ENCODE peak calls at places on chromosomes 13 and 19, in ten cellular contexts. One of them, this sample, is unnamed.

GRCh38 chr13:19158526-19158925 is 23.1 kb downstream of the TUBA3C start:
- DNase-seq in breast epithelium: no peak
- DNase-seq in EH: no peak
- DNase-seq in T follicular helper cell: no peak
- DNase-seq in fibroblast of pulmonary artery: no peak
- DNase-seq in lower leg skin: no peak
- DNase-seq in neural crest cell: no peak
- DNase-seq in activated naive CD4-positive, alpha-beta T cell: no peak
- DNase-seq in mucosa of gallbladder: no peak
- DNase-seq in C1 segment of cervical spinal cord: no peak
- DNase-seq in this sample: no peak

GRCh38 chr13:103568314-103568713 is 502.1 kb upstream of the SLC10A2 start:
- DNase-seq in breast epithelium: no peak
- DNase-seq in lower leg skin: no peak
- DNase-seq in fibroblast of pulmonary artery: no peak
- DNase-seq in activated naive CD4-positive, alpha-beta T cell: no peak
- DNase-seq in neural crest cell: no peak
- DNase-seq in mucosa of gallbladder: no peak
- DNase-seq in EH: no peak
- DNase-seq in C1 segment of cervical spinal cord: no peak
- DNase-seq in T follicular helper cell: no peak
- DNase-seq in this sample: no peak

GRCh38 chr19:3770136-3771032 is 1.6 kb downstream of the RAX2 start:
- DNase-seq in EH: no peak
- DNase-seq in fibroblast of pulmonary artery: no peak
- DNase-seq in lower leg skin: no peak
- DNase-seq in C1 segment of cervical spinal cord: no peak
- DNase-seq in T follicular helper cell: no peak
- DNase-seq in neural crest cell: no peak
- DNase-seq in breast epithelium: no peak
- DNase-seq in activated naive CD4-positive, alpha-beta T cell: no peak
- DNase-seq in mucosa of gallbladder: no peak
- DNase-seq in this sample: no peak

GRCh38 chr13:22486490-22486889 is 694.3 kb upstream of the SGCG start:
- DNase-seq in fibroblast of pulmonary artery: no peak
- DNase-seq in activated naive CD4-positive, alpha-beta T cell: no peak
- DNase-seq in T follicular helper cell: no peak
- DNase-seq in lower leg skin: no peak
- DNase-seq in EH: no peak
- DNase-seq in C1 segment of cervical spinal cord: no peak
- DNase-seq in neural crest cell: no peak
- DNase-seq in breast epithelium: no peak
- DNase-seq in mucosa of gallbladder: no peak
- DNase-seq in this sample: no peak

GRCh38 chr13:40550130-40550529 is 116.3 kb downstream of the FOXO1 start:
- DNase-seq in mucosa of gallbladder: no peak
- DNase-seq in breast epithelium: no peak
- DNase-seq in activated naive CD4-positive, alpha-beta T cell: no peak
- DNase-seq in fibroblast of pulmonary artery: peak
- DNase-seq in T follicular helper cell: no peak
- DNase-seq in neural crest cell: no peak
- DNase-seq in C1 segment of cervical spinal cord: no peak
- DNase-seq in EH: peak
- DNase-seq in lower leg skin: no peak
- DNase-seq in this sample: no peak

GRCh38 chr13:51297556-51297955 is 41.9 kb upstream of the SERPINE3 start:
- DNase-seq in T follicular helper cell: no peak
- DNase-seq in lower leg skin: no peak
- DNase-seq in C1 segment of cervical spinal cord: no peak
- DNase-seq in fibroblast of pulmonary artery: no peak
- DNase-seq in neural crest cell: no peak
- DNase-seq in activated naive CD4-positive, alpha-beta T cell: no peak
- DNase-seq in EH: no peak
- DNase-seq in mucosa of gallbladder: no peak
- DNase-seq in breast epithelium: no peak
- DNase-seq in this sample: no peak

GRCh38 chr13:112447761-112448603 is 71.8 kb downstream of the SPACA7 start:
- DNase-seq in neural crest cell: no peak
- DNase-seq in T follicular helper cell: no peak
- DNase-seq in breast epithelium: no peak
- DNase-seq in activated naive CD4-positive, alpha-beta T cell: no peak
- DNase-seq in C1 segment of cervical spinal cord: no peak
- DNase-seq in EH: no peak
- DNase-seq in lower leg skin: peak
- DNase-seq in fibroblast of pulmonary artery: no peak
- DNase-seq in mucosa of gallbladder: peak
- DNase-seq in this sample: peak

GRCh38 chr19:6740589-6741348 is 1.3 kb downstream of the TRIP10 start:
- DNase-seq in EH: peak
- DNase-seq in lower leg skin: peak
- DNase-seq in activated naive CD4-positive, alpha-beta T cell: no peak
- DNase-seq in fibroblast of pulmonary artery: no peak
- DNase-seq in mucosa of gallbladder: no peak
- DNase-seq in C1 segment of cervical spinal cord: peak
- DNase-seq in breast epithelium: no peak
- DNase-seq in T follicular helper cell: no peak
- DNase-seq in neural crest cell: peak
- DNase-seq in this sample: no peak

GRCh38 chr13:68190826-68191225 is 960.7 kb upstream of the PCDH9 start:
- DNase-seq in fibroblast of pulmonary artery: peak
- DNase-seq in breast epithelium: no peak
- DNase-seq in lower leg skin: no peak
- DNase-seq in neural crest cell: no peak
- DNase-seq in EH: no peak
- DNase-seq in mucosa of gallbladder: peak
- DNase-seq in C1 segment of cervical spinal cord: no peak
- DNase-seq in activated naive CD4-positive, alpha-beta T cell: no peak
- DNase-seq in T follicular helper cell: no peak
- DNase-seq in this sample: no peak

GRCh38 chr19:12913871-12914690 is 5.0 kb downstream of the SYCE2 start:
- DNase-seq in EH: peak
- DNase-seq in mucosa of gallbladder: no peak
- DNase-seq in neural crest cell: no peak
- DNase-seq in activated naive CD4-positive, alpha-beta T cell: no peak
- DNase-seq in breast epithelium: peak
- DNase-seq in fibroblast of pulmonary artery: peak
- DNase-seq in T follicular helper cell: peak
- DNase-seq in C1 segment of cervical spinal cord: peak
- DNase-seq in lower leg skin: no peak
- DNase-seq in this sample: no peak

GRCh38 chr19:13102666-13103584 is at the start of gene LYL1:
- DNase-seq in breast epithelium: no peak
- DNase-seq in T follicular helper cell: no peak
- DNase-seq in EH: peak
- DNase-seq in activated naive CD4-positive, alpha-beta T cell: no peak
- DNase-seq in C1 segment of cervical spinal cord: peak
- DNase-seq in fibroblast of pulmonary artery: peak
- DNase-seq in lower leg skin: peak
- DNase-seq in mucosa of gallbladder: peak
- DNase-seq in neural crest cell: no peak
- DNase-seq in this sample: peak

GRCh38 chr13:34416833-34417425 is 525.1 kb upstream of the NBEA start:
- DNase-seq in mucosa of gallbladder: peak
- DNase-seq in lower leg skin: no peak
- DNase-seq in EH: peak
- DNase-seq in neural crest cell: no peak
- DNase-seq in activated naive CD4-positive, alpha-beta T cell: no peak
- DNase-seq in fibroblast of pulmonary artery: peak
- DNase-seq in breast epithelium: no peak
- DNase-seq in T follicular helper cell: no peak
- DNase-seq in C1 segment of cervical spinal cord: no peak
- DNase-seq in this sample: no peak

GRCh38 chr19:49425178-49425577 is at the start of gene GFY:
- DNase-seq in lower leg skin: no peak
- DNase-seq in fibroblast of pulmonary artery: no peak
- DNase-seq in mucosa of gallbladder: no peak
- DNase-seq in T follicular helper cell: no peak
- DNase-seq in neural crest cell: no peak
- DNase-seq in EH: no peak
- DNase-seq in breast epithelium: no peak
- DNase-seq in activated naive CD4-positive, alpha-beta T cell: no peak
- DNase-seq in C1 segment of cervical spinal cord: no peak
- DNase-seq in this sample: no peak

This sample was measured in left lobe of liver.